ENCODE peak calls at places on chromosomes 1 and 21, in seven cellular contexts. V is activated T-cell treated with anti-CD3 and anti-CD28 coated beads for 24 hours; W is stimulated activated CD4-positive, alpha-beta T cell treated with anti-CD3 and anti-CD28 coated beads, Interleukin-4, amount 100 ng/mL, for 24 hours; P is HS-5; Z is HepG2; M is activated CD4-positive, alpha-beta T cell treated with anti-CD3 and anti-CD28 coated beads, Interleukin-2, amount 50 U/mL, for 24 hours; J is stimulated activated CD8-positive, alpha-beta memory T cell treated with anti-CD3 and anti-CD28 coated beads, Interleukin-4, amount 100 ng/mL, for 24 hours. H is an unnamed sample.

GRCh38 chr1:29372108-29372507 is 135.8 kb downstream of the PTPRU start:
- DNase-seq in W (no peak), V (no peak), P (no peak), Z (no peak), M (no peak), J (no peak), H (no peak)

GRCh38 chr1:116168277-116169032 is 57.3 kb downstream of the MAB21L3 start:
- DNase-seq in V (peak), J (peak), W (peak), Z (no peak), M (peak), P (no peak), H (peak)

GRCh38 chr1:56415258-56415657 is 164.1 kb downstream of the PLPP3 start:
- DNase-seq in Z (no peak), W (no peak), P (no peak), M (no peak), J (no peak), V (no peak), H (no peak)

GRCh38 chr1:3074297-3074741 is 5.3 kb downstream of the PRDM16 start:
- DNase-seq in P (no peak), M (no peak), Z (no peak), W (no peak), J (no peak), V (no peak), H (no peak)

GRCh38 chr1:44786138-44786840 is 1.7 kb downstream of the BEST4 start:
- DNase-seq in M (peak), J (peak), P (no peak), Z (peak), V (no peak), W (peak), H (no peak)

GRCh38 chr1:201696217-201696761 is 132.7 kb upstream of the IPO9 start:
- DNase-seq in Z (no peak), P (peak), V (no peak), J (no peak), W (no peak), M (no peak), H (no peak)

GRCh38 chr21:37647781-37648180 is 268.5 kb downstream of the KCNJ6 start:
- DNase-seq in M (no peak), V (no peak), P (no peak), W (no peak), J (no peak), Z (no peak), H (peak)

GRCh38 chr1:232393010-232393833 is 236.7 kb downstream of the SIPA1L2 start:
- DNase-seq in Z (no peak), W (no peak), P (peak), J (no peak), V (no peak), M (no peak), H (no peak)

GRCh38 chr1:20726107-20726911 is 6.2 kb downstream of the SH2D5 start:
- DNase-seq in P (no peak), J (no peak), M (no peak), V (no peak), Z (no peak), W (no peak), H (no peak)

GRCh38 chr1:180530501-180530900 is 28.1 kb upstream of the ACBD6 start:
- DNase-seq in Z (peak), M (no peak), V (no peak), J (no peak), P (peak), W (no peak), H (peak)

GRCh38 chr1:193448682-193449461 is 262.5 kb upstream of the B3GALT2 start:
- DNase-seq in J (no peak), W (peak), M (no peak), P (no peak), V (no peak), Z (no peak), H (no peak)

GRCh38 chr1:53982034-53982761 is 35.8 kb downstream of the LDLRAD1 start:
- DNase-seq in V (no peak), P (no peak), M (no peak), W (no peak), Z (peak), J (no peak), H (no peak)

GRCh38 chr1:22930235-22930912 is 42.3 kb downstream of the LACTBL1 start:
- DNase-seq in J (peak), W (peak), P (no peak), Z (peak), M (no peak), V (peak), H (no peak)

GRCh38 chr1:228276361-228276831 is 68.6 kb downstream of the OBSCN start:
- DNase-seq in Z (no peak), J (no peak), V (no peak), P (no peak), M (no peak), W (no peak), H (no peak)

GRCh38 chr1:26553942-26554682 is 24.6 kb downstream of the RPS6KA1 start:
- DNase-seq in M (no peak), W (no peak), V (no peak), P (no peak), Z (no peak), J (no peak), H (no peak)

GRCh38 chr1:51610637-51611036 is 6.3 kb upstream of the OSBPL9 start:
- DNase-seq in J (no peak), V (no peak), W (no peak), Z (no peak), P (no peak), M (no peak), H (no peak)

GRCh38 chr1:25031966-25032667 is 102.0 kb upstream of the RUNX3 start:
- DNase-seq in M (no peak), V (peak), W (peak), Z (no peak), P (no peak), J (no peak), H (no peak)

GRCh38 chr1:195237161-195237889 is 1370.9 kb downstream of the KCNT2 start:
- DNase-seq in P (no peak), M (no peak), W (no peak), J (no peak), Z (no peak), V (no peak), H (no peak)

GRCh38 chr1:180786633-180787032 is 126.1 kb upstream of the KIAA1614 start:
- DNase-seq in V (no peak), M (no peak), W (no peak), P (no peak), Z (no peak), J (no peak), H (no peak)

GRCh38 chr1:24043345-24044032 is 63.4 kb upstream of the SRSF10 start:
- DNase-seq in W (no peak), V (no peak), J (no peak), Z (no peak), P (no peak), M (no peak), H (no peak)

GRCh38 chr1:37475380-37476086 is 1.2 kb downstream of the ZC3H12A start:
- DNase-seq in M (no peak), P (no peak), V (no peak), Z (no peak), W (no peak), J (no peak), H (no peak)

GRCh38 chr1:117215733-117216462 is 5.2 kb upstream of the VTCN1 start:
- DNase-seq in V (no peak), W (no peak), Z (no peak), P (no peak), J (no peak), M (no peak), H (no peak)

GRCh38 chr21:39976805-39977204 is 109.6 kb downstream of the PCP4 start:
- DNase-seq in V (no peak), J (no peak), W (no peak), Z (no peak), M (no peak), P (no peak), H (no peak)

GRCh38 chr1:4485398-4485797 is 169.0 kb upstream of the AJAP1 start:
- DNase-seq in J (no peak), W (no peak), P (no peak), V (no peak), Z (no peak), M (no peak), H (no peak)

GRCh38 chr1:245822997-245823396 is 668.2 kb downstream of the KIF26B start:
- DNase-seq in J (no peak), P (peak), V (no peak), W (no peak), Z (peak), M (no peak), H (peak)

GRCh38 chr1:152786077-152786476 is at the start of gene LCE1E:
- DNase-seq in Z (no peak), W (no peak), P (no peak), V (no peak), J (no peak), M (no peak), H (no peak)

GRCh38 chr1:183472488-183473285 is at the start of gene SMG7:
- DNase-seq in W (peak), P (no peak), M (no peak), Z (no peak), V (peak), J (peak), H (no peak)

GRCh38 chr1:216686860-216687545 is 36.2 kb downstream of the ESRRG start:
- DNase-seq in W (no peak), V (no peak), P (no peak), J (no peak), Z (no peak), M (no peak), H (no peak)

GRCh38 chr1:23444104-23444533 is 19.6 kb upstream of the TCEA3 start:
- DNase-seq in W (no peak), M (no peak), J (no peak), Z (no peak), V (no peak), P (no peak), H (no peak)

GRCh38 chr21:46099476-46099875 is 1.6 kb downstream of the COL6A2 start:
- DNase-seq in J (no peak), M (no peak), V (no peak), W (peak), Z (peak), P (no peak), H (no peak)

GRCh38 chr1:99557556-99558256 is 88.2 kb upstream of the PALMD start:
- DNase-seq in P (peak), W (no peak), V (no peak), Z (no peak), M (no peak), J (no peak), H (peak)